ENCODE peak calls at places on chromosomes 16 and 17, in six cellular contexts. One of them, this sample, is unnamed.

GRCh38 chr16:89139907-89140361 is 31.6 kb upstream of the CDH15 start:
- DNase-seq in WERI-Rb-1: no peak
- DNase-seq in neural progenitor cell: no peak
- DNase-seq in naive thymus-derived CD4-positive, alpha-beta T cell: no peak
- DNase-seq in OCI-LY7: no peak
- DNase-seq in GM13976: no peak
- DNase-seq in this sample: no peak

GRCh38 chr17:56085576-56086267 is 67.6 kb upstream of the ANKFN1 start:
- DNase-seq in WERI-Rb-1: no peak
- DNase-seq in neural progenitor cell: no peak
- DNase-seq in naive thymus-derived CD4-positive, alpha-beta T cell: no peak
- DNase-seq in OCI-LY7: no peak
- DNase-seq in GM13976: no peak
- DNase-seq in this sample: no peak

GRCh38 chr16:57970319-57970718 is 609 bp downstream of the CNGB1 start:
- DNase-seq in WERI-Rb-1: no peak
- DNase-seq in neural progenitor cell: no peak
- DNase-seq in naive thymus-derived CD4-positive, alpha-beta T cell: no peak
- DNase-seq in OCI-LY7: no peak
- DNase-seq in GM13976: no peak
- DNase-seq in this sample: no peak

GRCh38 chr17:83133302-83134121 is 54.1 kb downstream of the METRNL start:
- DNase-seq in WERI-Rb-1: peak
- DNase-seq in neural progenitor cell: no peak
- DNase-seq in naive thymus-derived CD4-positive, alpha-beta T cell: no peak
- DNase-seq in OCI-LY7: no peak
- DNase-seq in GM13976: no peak
- DNase-seq in this sample: no peak

GRCh38 chr17:82838386-82839063 is 1.3 kb downstream of the ZNF750 start:
- DNase-seq in WERI-Rb-1: no peak
- DNase-seq in neural progenitor cell: no peak
- DNase-seq in naive thymus-derived CD4-positive, alpha-beta T cell: no peak
- DNase-seq in OCI-LY7: no peak
- DNase-seq in GM13976: no peak
- DNase-seq in this sample: no peak

GRCh38 chr17:54906713-54907112 is 6.1 kb downstream of the TOM1L1 start:
- DNase-seq in WERI-Rb-1: no peak
- DNase-seq in neural progenitor cell: no peak
- DNase-seq in naive thymus-derived CD4-positive, alpha-beta T cell: no peak
- DNase-seq in OCI-LY7: no peak
- DNase-seq in GM13976: no peak
- DNase-seq in this sample: no peak

GRCh38 chr17:82709024-82709675 is 7.4 kb upstream of the FN3KRP start:
- DNase-seq in WERI-Rb-1: no peak
- DNase-seq in neural progenitor cell: no peak
- DNase-seq in naive thymus-derived CD4-positive, alpha-beta T cell: no peak
- DNase-seq in OCI-LY7: peak
- DNase-seq in GM13976: peak
- DNase-seq in this sample: no peak

GRCh38 chr17:13750783-13751484 is 149.2 kb upstream of the HS3ST3A1 start:
- DNase-seq in WERI-Rb-1: no peak
- DNase-seq in neural progenitor cell: no peak
- DNase-seq in naive thymus-derived CD4-positive, alpha-beta T cell: no peak
- DNase-seq in OCI-LY7: no peak
- DNase-seq in GM13976: no peak
- DNase-seq in this sample: peak

GRCh38 chr17:67824735-67825626 is at the start of gene BPTF:
- DNase-seq in WERI-Rb-1: peak
- DNase-seq in neural progenitor cell: peak
- DNase-seq in naive thymus-derived CD4-positive, alpha-beta T cell: peak
- DNase-seq in OCI-LY7: peak
- DNase-seq in GM13976: peak
- DNase-seq in this sample: peak